ENCODE peak calls at places on chromosome 11, in six cellular contexts. N, Z, J, R, E and T are unnamed samples. For H3K4me1, the result is how much of the 10 kb centered on the place peaks cover.

GRCh38 chr11:8019671-8020597 is 32.8 kb downstream of the EIF3F start:
- DNase-seq in Z (peak), N (peak), E (no peak), R (no peak), J (no peak), T (no peak)

GRCh38 chr11:107043242-107043991 is 25.1 kb upstream of the GUCY1A2 start:
- DNase-seq in R (no peak), E (no peak), Z (peak), J (no peak), N (no peak), T (peak)

GRCh38 chr11:44596541-44597276 is 31.2 kb downstream of the CD82 start:
- DNase-seq in Z (peak), N (no peak), E (no peak), J (no peak), R (no peak), T (no peak)

GRCh38 chr11:44899959-44900358 is 50.7 kb downstream of the TP53I11 start:
- DNase-seq in N (no peak), E (no peak), J (no peak), R (no peak), Z (peak), T (no peak)

GRCh38 chr11:12540913-12541587 is 133.2 kb upstream of the TEAD1 start:
- DNase-seq in E (no peak), Z (peak), R (no peak), J (no peak), N (no peak), T (no peak)

GRCh38 chr11:13666708-13667107 is 1.8 kb upstream of the FAR1 start:
- DNase-seq in R (no peak), Z (no peak), N (no peak), E (no peak), J (no peak), T (no peak)

GRCh38 chr11:73598719-73599379 is 937 bp upstream of the FAM168A start:
- DNase-seq in Z (no peak), N (no peak), R (no peak), E (no peak), J (no peak), T (no peak)

GRCh38 chr11:45373506-45373905 is 87.4 kb upstream of the SYT13 start:
- DNase-seq in Z (no peak), R (no peak), J (no peak), N (no peak), E (no peak), T (no peak)

GRCh38 chr11:111393096-111393495 is 14.0 kb upstream of the POU2AF1 start:
- DNase-seq in E (no peak), J (no peak), N (no peak), R (no peak), Z (no peak), T (no peak)

GRCh38 chr11:19829109-19829790 is 116.6 kb downstream of the NAV2 start:
- DNase-seq in R (no peak), J (no peak), E (peak), Z (no peak), N (no peak), T (no peak)

GRCh38 chr11:103494491-103494890 is 385.3 kb downstream of the DYNC2H1 start:
- DNase-seq in J (no peak), E (no peak), R (no peak), Z (no peak), N (no peak), T (no peak)

GRCh38 chr11:117833401-117833891 is 8.9 kb upstream of the FXYD2 start:
- DNase-seq in J (peak), N (no peak), Z (no peak), R (peak), E (peak), T (no peak)
- H3K4me1 ChIP-seq in J (under half), N (under half), Z (under half), R (under half), E (under half), T (under half)

GRCh38 chr11:114150671-114151070 is 91.2 kb downstream of the ZBTB16 start:
- DNase-seq in E (no peak), Z (no peak), N (no peak), R (no peak), J (no peak), T (no peak)
- H3K4me1 ChIP-seq in E (under half), Z (under half), N (half or more), R (half or more), J (under half), T (under half)

GRCh38 chr11:117229411-117229810 is 2.5 kb downstream of the PCSK7 start:
- DNase-seq in N (no peak), R (no peak), E (no peak), Z (no peak), J (no peak), T (no peak)
- H3K4me1 ChIP-seq in N (under half), R (under half), E (under half), Z (under half), J (under half), T (under half)

GRCh38 chr11:70528046-70528793 is 129.9 kb downstream of the CTTN start:
- DNase-seq in R (no peak), N (no peak), E (no peak), Z (no peak), J (peak), T (no peak)
- H3K4me1 ChIP-seq in R (under half), N (under half), E (under half), Z (under half), J (under half), T (under half)

GRCh38 chr11:68143310-68143689 is 22.1 kb upstream of the CHKA start:
- DNase-seq in J (no peak), E (no peak), R (no peak), Z (no peak), N (no peak), T (no peak)
- H3K4me1 ChIP-seq in J (under half), E (under half), R (under half), Z (under half), N (under half), T (under half)

DNA sequence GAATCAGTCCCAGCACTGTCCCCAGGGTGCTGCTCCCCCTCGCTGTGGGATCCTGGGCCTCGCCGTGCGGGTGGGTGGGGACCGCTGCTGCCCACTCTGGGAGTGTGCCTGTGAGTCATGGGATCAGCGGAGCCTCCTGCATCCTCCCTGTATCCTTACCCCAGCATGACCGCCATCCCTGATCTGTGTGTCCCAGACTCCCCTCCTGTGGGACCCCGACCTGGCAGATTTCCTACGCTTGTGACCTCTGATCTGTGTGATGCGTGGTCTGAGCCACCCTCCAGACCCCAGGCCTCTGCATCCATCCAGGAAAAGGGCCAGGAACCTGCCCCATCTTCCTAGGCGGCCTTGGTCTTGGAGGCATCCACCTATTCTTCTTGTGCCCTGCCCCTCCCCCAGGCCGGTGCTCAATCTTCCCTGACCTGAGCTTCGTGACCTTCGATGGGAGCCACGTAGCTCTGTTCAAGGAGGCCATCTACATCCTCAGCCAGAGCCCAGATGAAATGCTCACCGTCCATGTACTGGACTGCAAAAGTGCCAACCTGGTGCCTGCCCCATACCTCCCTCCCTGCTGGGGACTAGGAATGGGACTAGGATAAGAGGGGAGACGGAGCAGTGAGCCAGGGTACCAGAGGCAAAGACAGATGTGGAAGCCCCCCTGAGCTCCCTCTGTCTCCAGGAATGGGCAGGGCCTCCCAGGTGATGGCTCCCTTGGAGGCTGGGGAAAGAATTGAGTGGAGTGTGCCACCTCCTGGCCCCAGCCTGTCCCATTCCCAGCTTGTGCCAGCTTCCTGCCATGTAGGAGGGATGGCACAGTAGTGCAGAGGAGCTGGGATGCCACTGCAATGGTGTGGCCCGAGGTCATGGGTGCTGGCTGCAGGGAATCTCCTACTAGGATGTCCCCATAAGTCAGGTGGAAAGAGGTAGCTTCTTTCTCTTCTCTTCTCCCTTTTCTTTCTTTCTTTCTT is 65.4 kb downstream of the OTOG start:
- DNase-seq in N (peak), Z (no peak), E (no peak), R (no peak), J (no peak), T (no peak)
- H3K4me1 ChIP-seq in N (under half), Z (under half), E (under half), R (under half), J (under half), T (under half)

GRCh38 chr11:31421840-31422239 is 52.2 kb downstream of the DNAJC24 start:
- DNase-seq in R (no peak), N (no peak), E (no peak), Z (no peak), J (no peak), T (no peak)

GRCh38 chr11:31419669-31420068 is 50.0 kb downstream of the DNAJC24 start:
- DNase-seq in Z (peak), J (no peak), R (no peak), E (no peak), N (no peak), T (no peak)

GRCh38 chr11:31417357-31417756 is 47.7 kb downstream of the DNAJC24 start:
- DNase-seq in J (no peak), Z (no peak), E (no peak), R (no peak), N (no peak), T (no peak)

GRCh38 chr11:31417816-31418215 is 48.2 kb downstream of the DNAJC24 start:
- DNase-seq in R (no peak), Z (no peak), E (no peak), J (no peak), N (no peak), T (no peak)

GRCh38 chr11:31419138-31419537 is 49.5 kb downstream of the DNAJC24 start:
- DNase-seq in R (no peak), N (no peak), Z (peak), E (no peak), J (no peak), T (no peak)
- H3K4me1 ChIP-seq in R (under half), N (under half), Z (under half), E (under half), J (under half), T (under half)